ENCODE peak calls at places on chromosomes 4 and X, in seven cellular contexts. V is mesenchymal stem cell, M is IMR-90, S is H9, T is neuronal stem cell, C is mesendoderm, P is H1. K is an unnamed sample.

GRCh38 chr4:38231626-38232025 is 271.4 kb downstream of the PTTG2 start:
- DNase-seq in V (no peak), M (no peak), S (no peak), T (no peak), C (no peak), P (no peak), K (no peak)

GRCh38 chr4:66123195-66123594 is 452.9 kb upstream of the EPHA5 start:
- DNase-seq in V (no peak), M (no peak), S (no peak), T (no peak), C (no peak), P (no peak), K (no peak)

GRCh38 chr4:25884040-25884788 is 21.4 kb upstream of the SEL1L3 start:
- DNase-seq in V (peak), M (peak), S (no peak), T (no peak), C (no peak), P (no peak), K (no peak)

GRCh38 chr4:128668566-128668965 is 140.9 kb upstream of the JADE1 start:
- DNase-seq in V (no peak), M (no peak), S (no peak), T (no peak), C (no peak), P (no peak), K (no peak)

GRCh38 chr4:11021348-11021747 is 336.8 kb upstream of the CLNK start:
- DNase-seq in V (no peak), M (no peak), S (no peak), T (no peak), C (no peak), P (no peak), K (no peak)

GRCh38 chr4:107299646-107300045 is 263.5 kb upstream of the DKK2 start:
- DNase-seq in V (no peak), M (peak), S (no peak), T (no peak), C (no peak), P (no peak), K (no peak)

GRCh38 chrX:16828126-16828908 is 41.8 kb downstream of the RBBP7 start:
- DNase-seq in V (peak), M (peak), S (no peak), T (no peak), C (no peak), P (no peak), K (no peak)

GRCh38 chrX:84144281-84144680 is 43.7 kb downstream of the RPS6KA6 start:
- DNase-seq in V (no peak), M (peak), S (no peak), T (no peak), C (no peak), P (no peak), K (no peak)

GRCh38 chrX:77087529-77088169 is 359.5 kb upstream of the FGF16 start:
- DNase-seq in V (no peak), M (peak), S (no peak), T (no peak), C (no peak), P (no peak), K (peak)

GRCh38 chr4:77201857-77202256 is 44.9 kb downstream of the CCNG2 start:
- DNase-seq in V (no peak), M (no peak), S (no peak), T (no peak), C (no peak), P (no peak), K (no peak)

GRCh38 chr4:163620738-163621137 is 126.2 kb downstream of the TMA16 start:
- DNase-seq in V (no peak), M (no peak), S (no peak), T (no peak), C (no peak), P (no peak), K (no peak)

GRCh38 chr4:163623787-163624186 is 129.3 kb downstream of the TMA16 start:
- DNase-seq in V (no peak), M (no peak), S (no peak), T (no peak), C (peak), P (no peak), K (no peak)

GRCh38 chr4:163624727-163625126 is 130.2 kb downstream of the TMA16 start:
- DNase-seq in V (no peak), M (no peak), S (no peak), T (no peak), C (no peak), P (no peak), K (no peak)

GRCh38 chr4:163621844-163622243 is 127.4 kb downstream of the TMA16 start:
- DNase-seq in V (no peak), M (no peak), S (no peak), T (no peak), C (no peak), P (no peak), K (no peak)

GRCh38 chr4:163622351-163623051 is 128.0 kb downstream of the TMA16 start:
- DNase-seq in V (no peak), M (no peak), S (no peak), T (no peak), C (no peak), P (no peak), K (no peak)
- H2BK5ac ChIP-seq in V (no peak), M (no peak), S (no peak), T (no peak), C (no peak), P (no peak), K (no peak)

GRCh38 chr4:142156246-142156645 is 519.9 kb downstream of the IL15 start:
- DNase-seq in V (no peak), M (no peak), S (no peak), T (no peak), C (no peak), P (no peak), K (no peak)
- H2AK5ac ChIP-seq in V (no peak), M (no peak), S (no peak), T (no peak), C (no peak), P (no peak), K (no peak)

DNA sequence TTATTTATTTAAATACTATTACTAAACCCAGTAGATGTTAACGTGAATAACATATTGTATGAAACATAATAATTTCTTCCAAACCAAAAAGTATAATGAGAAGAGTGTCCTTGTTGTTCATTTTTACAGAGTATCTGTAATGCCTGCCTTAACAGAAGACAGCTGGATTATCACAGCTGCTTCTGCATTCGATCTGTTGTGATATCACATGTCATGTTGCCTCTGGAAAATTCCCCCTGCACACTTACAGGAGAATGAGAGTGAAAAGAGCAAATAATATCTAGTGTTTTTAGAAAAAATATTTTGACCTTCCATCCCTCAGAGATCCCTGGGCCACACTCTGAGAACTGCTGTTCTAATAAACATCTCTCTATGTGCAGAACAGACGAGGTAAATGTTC is 240.1 kb upstream of the NOCT start:
- DNase-seq in V (no peak), M (no peak), S (no peak), T (no peak), C (no peak), P (no peak), K (no peak)
- H3K4me2 ChIP-seq in V (no peak), M (no peak), S (no peak), T (no peak), C (no peak), P (no peak), K (peak)

GRCh38 chr4:148845609-148846008 is 403.4 kb upstream of the NR3C2 start:
- DNase-seq in V (no peak), M (no peak), S (no peak), T (no peak), C (no peak), P (no peak), K (no peak)
- H2BK5ac ChIP-seq in V (no peak), M (no peak), S (no peak), T (no peak), C (no peak), P (no peak), K (no peak)